ENCODE peak calls at places on chromosome 15, in six cellular contexts. I is neural progenitor cell, C is iPS DF 6.9, X is psoas muscle, K is mammary epithelial cell, T is thoracic aorta. H is an unnamed sample.

GRCh38 chr15:75902129-75902557 is 1.5 kb upstream of the FBXO22 start:
- DNase-seq in I (peak; percentile 73), K (no peak), X (no peak), T (no peak), C (peak; percentile 58), H (no peak)

GRCh38 chr15:89462198-89462912 is 34.0 kb downstream of the RHCG start:
- DNase-seq in I (no peak), X (no peak), T (no peak), C (no peak), K (no peak), H (no peak)

GRCh38 chr15:74317820-74318375 is 49.5 kb downstream of the CYP11A1 start:
- DNase-seq in K (no peak), C (no peak), X (peak; percentile 93), T (peak; percentile 66), I (no peak), H (peak; percentile 97)

GRCh38 chr15:78979456-78980320 is 34.8 kb upstream of the CTSH start:
- DNase-seq in C (peak; percentile 90), T (no peak), K (peak; percentile 80), X (no peak), I (peak; percentile 80), H (peak; percentile 72)

GRCh38 chr15:90412356-90413194 is 24.5 kb downstream of the IQGAP1 start:
- DNase-seq in I (no peak), C (peak; percentile 57), T (no peak), X (no peak), K (peak; percentile 97), H (peak; percentile 74)

GRCh38 chr15:44810237-44810636 is 73.9 kb downstream of the TRIM69 start:
- DNase-seq in X (no peak), T (no peak), K (no peak), I (no peak), C (no peak), H (no peak)

GRCh38 chr15:40379853-40380252 is 2.7 kb upstream of the KNSTRN start:
- DNase-seq in I (no peak), C (no peak), T (peak; percentile 54), X (peak; percentile 81), K (peak; percentile 87), H (peak; percentile 96)

GRCh38 chr15:64356443-64357040 is 569 bp upstream of the CSNK1G1 start:
- DNase-seq in C (no peak), I (peak; percentile 8), K (no peak), X (no peak), T (no peak), H (peak; percentile 91)

GRCh38 chr15:45448066-45448510 is 69.7 kb upstream of the GATM start:
- DNase-seq in T (no peak), K (peak; percentile 28), C (no peak), I (no peak), X (no peak), H (peak; percentile 20)

DNA sequence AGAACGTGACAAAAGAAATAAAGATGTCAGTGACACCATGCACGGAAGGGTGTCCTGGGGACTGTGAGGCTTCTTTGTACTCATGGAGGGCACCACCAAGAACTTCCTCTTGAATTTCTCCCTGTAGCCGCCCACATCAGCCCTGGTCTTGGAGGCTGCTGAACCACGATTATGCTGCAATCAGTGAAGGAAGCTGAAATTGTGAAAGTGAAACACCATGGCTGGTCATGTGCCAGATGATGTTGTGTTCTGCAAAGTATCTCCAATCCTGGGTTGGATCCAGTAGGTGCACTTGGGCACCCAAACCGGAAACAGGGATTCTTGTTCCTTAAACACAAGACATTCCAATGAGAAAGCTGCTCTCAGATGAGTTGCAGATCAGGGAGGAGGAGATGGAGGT is 104.4 kb upstream of the GOLGA6L6 start:
- DNase-seq in X (peak; percentile 56), I (no peak), K (peak; percentile 47), T (no peak), C (no peak), H (no peak)
- H3K9me3 ChIP-seq in X (no peaks in the 10 kb centered on the region), I (peaks cover 87% of the 10 kb centered on the region), K (no peaks in the 10 kb centered on the region), T (no peaks in the 10 kb centered on the region), C (peaks cover 28% of the 10 kb centered on the region), H (no peaks in the 10 kb centered on the region)

DNA sequence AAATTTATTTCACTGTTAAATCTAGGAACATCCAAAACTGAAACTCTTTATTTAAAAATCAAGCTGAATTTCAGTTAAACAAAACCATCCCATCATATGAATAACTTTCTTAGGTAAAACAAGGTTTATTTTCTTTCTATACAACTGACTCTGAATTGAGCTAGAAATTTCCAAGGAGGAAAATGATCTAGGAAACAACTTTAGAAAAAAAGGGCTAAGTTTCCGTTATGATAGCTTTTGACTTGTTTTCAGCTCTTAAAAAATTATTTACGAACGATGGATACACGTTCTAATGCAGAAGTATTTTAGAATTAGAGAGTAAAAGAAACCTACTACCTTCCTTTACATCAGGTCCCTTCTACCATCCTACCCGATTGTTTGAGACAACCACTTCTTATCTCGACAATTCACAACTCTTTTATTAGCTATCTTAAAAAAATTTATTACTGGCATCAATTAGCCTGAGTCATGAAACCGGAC is 1.8 kb upstream of the IGF1R start:
- DNase-seq in I (no peak), C (no peak), K (no peak), T (no peak), X (no peak), H (no peak)
- H3K4me3 ChIP-seq in I (peak overlapping the region; percentile 84), C (peak overlapping the region; percentile 71), K (peak overlapping the region; percentile 62), T (peak overlapping the region; percentile 86), X (peak overlapping the region; percentile 94), H (peak overlapping the region; percentile 79)

GRCh38 chr15:47300035-47300434 is 417.3 kb upstream of the SEMA6D start:
- DNase-seq in T (no peak), I (peak; percentile 38), C (no peak), X (no peak), K (no peak), H (no peak)

GRCh38 chr15:47296911-47297310 is 420.4 kb upstream of the SEMA6D start:
- DNase-seq in X (no peak), T (no peak), C (no peak), K (no peak), I (no peak), H (peak; percentile 18)

GRCh38 chr15:47294765-47295259 is 422.5 kb upstream of the SEMA6D start:
- DNase-seq in X (no peak), C (no peak), I (peak; percentile 60), K (no peak), T (no peak), H (peak; percentile 52)

GRCh38 chr15:47301481-47301880 is 415.8 kb upstream of the SEMA6D start:
- DNase-seq in X (peak; percentile 87), T (no peak), K (no peak), I (no peak), C (no peak), H (no peak)

GRCh38 chr15:47300596-47300995 is 416.7 kb upstream of the SEMA6D start:
- DNase-seq in I (no peak), C (no peak), X (no peak), K (no peak), T (no peak), H (no peak)
- H3K9me3 ChIP-seq in I (no peaks in the 10 kb centered on the region), C (no peaks in the 10 kb centered on the region), X (no peaks in the 10 kb centered on the region), K (no peaks in the 10 kb centered on the region), T (no peaks in the 10 kb centered on the region), H (no peaks in the 10 kb centered on the region)

GRCh38 chr15:42139596-42139995 is 16.8 kb downstream of the PLA2G4F start:
- DNase-seq in K (no peak), I (no peak), C (no peak), T (no peak), X (no peak), H (no peak)
- H3K4me3 ChIP-seq in K (no peak overlapping the region), I (no peak overlapping the region), C (no peak overlapping the region), T (no peak overlapping the region), X (no peak overlapping the region), H (no peak overlapping the region)